ENCODE peak calls at places on chromosome 2, in ten cellular contexts. P is AG09309, E is HFF-Myc, W is mucosa of descending colon, D is cardiac fibroblast, T is T-helper 1 cell, F is HFFc6, H is DMS153, I is T1000, V is GM20000. L is an unnamed sample.

GRCh38 chr2:152298754-152299153 is 36.2 kb upstream of the FMNL2 start:
- DNase-seq in P (no peak), E (no peak), W (no peak), D (peak), T (no peak), F (no peak), H (no peak), I (no peak), V (no peak), L (no peak)

GRCh38 chr2:119324748-119325270 is 41.8 kb downstream of the C2orf76 start:
- DNase-seq in P (no peak), E (no peak), W (no peak), D (no peak), T (no peak), F (no peak), H (no peak), I (no peak), V (no peak), L (no peak)

GRCh38 chr2:72827495-72827894 is 1.7 kb upstream of the EXOC6B start:
- DNase-seq in P (no peak), E (no peak), W (no peak), D (no peak), T (no peak), F (no peak), H (no peak), I (no peak), V (no peak), L (no peak)

GRCh38 chr2:132670104-132670960 is at the start of gene LYPD1:
- DNase-seq in P (no peak), E (no peak), W (peak), D (no peak), T (no peak), F (no peak), H (peak), I (peak), V (no peak), L (no peak)

GRCh38 chr2:240687741-240688562 is 3.7 kb upstream of the AQP12A start:
- DNase-seq in P (no peak), E (no peak), W (peak), D (no peak), T (no peak), F (no peak), H (no peak), I (no peak), V (no peak), L (no peak)

GRCh38 chr2:150480241-150480640 is 7.2 kb downstream of the RND3 start:
- DNase-seq in P (no peak), E (no peak), W (no peak), D (no peak), T (no peak), F (no peak), H (no peak), I (no peak), V (no peak), L (no peak)

GRCh38 chr2:3132466-3132865 is 245.2 kb downstream of the EIPR1 start:
- DNase-seq in P (no peak), E (no peak), W (no peak), D (no peak), T (no peak), F (no peak), H (no peak), I (no peak), V (no peak), L (no peak)

GRCh38 chr2:233489666-233490065 is 76.9 kb downstream of the USP40 start:
- DNase-seq in P (peak), E (no peak), W (no peak), D (peak), T (no peak), F (no peak), H (no peak), I (no peak), V (no peak), L (peak)

GRCh38 chr2:57408587-57408986 is 638.0 kb upstream of the VRK2 start:
- DNase-seq in P (no peak), E (no peak), W (no peak), D (no peak), T (no peak), F (no peak), H (no peak), I (no peak), V (no peak), L (no peak)

GRCh38 chr2:235458839-235459273 is 35.0 kb upstream of the AGAP1 start:
- DNase-seq in P (no peak), E (no peak), W (no peak), D (peak), T (no peak), F (peak), H (peak), I (no peak), V (no peak), L (peak)

GRCh38 chr2:214341636-214342035 is 69.2 kb upstream of the VWC2L start:
- DNase-seq in P (no peak), E (no peak), W (no peak), D (no peak), T (no peak), F (no peak), H (no peak), I (no peak), V (no peak), L (no peak)

GRCh38 chr2:159010963-159011362 is 42.5 kb downstream of the TANC1 start:
- DNase-seq in P (no peak), E (no peak), W (no peak), D (no peak), T (no peak), F (no peak), H (no peak), I (no peak), V (no peak), L (no peak)